ENCODE peak calls at places on chromosomes 12 and 14, in ten cellular contexts. One of them, this sample, is unnamed.

GRCh38 chr12:108580531-108580930 is 17.4 kb downstream of the TMEM119 start:
- DNase-seq in lower leg skin: peak
- DNase-seq in lower lobe of right lung: no peak
- DNase-seq in tibial artery: peak
- DNase-seq in IMR-90: no peak
- DNase-seq in AG10803: no peak
- DNase-seq in suprapubic skin: no peak
- DNase-seq in fibroblast of lung: no peak
- DNase-seq in GM23248: no peak
- DNase-seq in heart left ventricle: no peak
- DNase-seq in this sample: peak

GRCh38 chr12:84994436-84994835 is 41.6 kb downstream of the TSPAN19 start:
- DNase-seq in lower leg skin: no peak
- DNase-seq in lower lobe of right lung: no peak
- DNase-seq in tibial artery: no peak
- DNase-seq in IMR-90: peak
- DNase-seq in AG10803: no peak
- DNase-seq in suprapubic skin: no peak
- DNase-seq in fibroblast of lung: peak
- DNase-seq in GM23248: no peak
- DNase-seq in heart left ventricle: no peak
- DNase-seq in this sample: peak

GRCh38 chr12:47877081-47877480 is 27.7 kb downstream of the VDR start:
- DNase-seq in lower leg skin: no peak
- DNase-seq in lower lobe of right lung: no peak
- DNase-seq in tibial artery: no peak
- DNase-seq in IMR-90: no peak
- DNase-seq in AG10803: no peak
- DNase-seq in suprapubic skin: no peak
- DNase-seq in fibroblast of lung: no peak
- DNase-seq in GM23248: no peak
- DNase-seq in heart left ventricle: no peak
- DNase-seq in this sample: no peak

GRCh38 chr12:26810330-26810729 is 22.7 kb downstream of the ITPR2 start:
- DNase-seq in lower leg skin: peak
- DNase-seq in lower lobe of right lung: no peak
- DNase-seq in tibial artery: peak
- DNase-seq in IMR-90: peak
- DNase-seq in AG10803: peak
- DNase-seq in suprapubic skin: no peak
- DNase-seq in fibroblast of lung: peak
- DNase-seq in GM23248: peak
- DNase-seq in heart left ventricle: peak
- DNase-seq in this sample: peak

GRCh38 chr14:100498068-100498467 is 89.1 kb downstream of the BEGAIN start:
- DNase-seq in lower leg skin: no peak
- DNase-seq in lower lobe of right lung: no peak
- DNase-seq in tibial artery: no peak
- DNase-seq in IMR-90: no peak
- DNase-seq in AG10803: no peak
- DNase-seq in suprapubic skin: no peak
- DNase-seq in fibroblast of lung: no peak
- DNase-seq in GM23248: no peak
- DNase-seq in heart left ventricle: no peak
- DNase-seq in this sample: no peak

GRCh38 chr14:76985021-76985420 is 43.5 kb downstream of the IRF2BPL start:
- DNase-seq in lower leg skin: no peak
- DNase-seq in lower lobe of right lung: no peak
- DNase-seq in tibial artery: no peak
- DNase-seq in IMR-90: peak
- DNase-seq in AG10803: no peak
- DNase-seq in suprapubic skin: no peak
- DNase-seq in fibroblast of lung: peak
- DNase-seq in GM23248: no peak
- DNase-seq in heart left ventricle: no peak
- DNase-seq in this sample: peak

GRCh38 chr14:75069811-75070145 is 337 bp downstream of the ZC2HC1C start:
- DNase-seq in lower leg skin: no peak
- DNase-seq in lower lobe of right lung: no peak
- DNase-seq in tibial artery: no peak
- DNase-seq in IMR-90: no peak
- DNase-seq in AG10803: no peak
- DNase-seq in suprapubic skin: no peak
- DNase-seq in fibroblast of lung: no peak
- DNase-seq in GM23248: no peak
- DNase-seq in heart left ventricle: no peak
- DNase-seq in this sample: no peak

GRCh38 chr12:46921048-46921753 is 95.4 kb upstream of the SLC38A4 start:
- DNase-seq in lower leg skin: no peak
- DNase-seq in lower lobe of right lung: no peak
- DNase-seq in tibial artery: no peak
- DNase-seq in IMR-90: peak
- DNase-seq in AG10803: peak
- DNase-seq in suprapubic skin: no peak
- DNase-seq in fibroblast of lung: peak
- DNase-seq in GM23248: peak
- DNase-seq in heart left ventricle: no peak
- DNase-seq in this sample: peak

GRCh38 chr12:57105011-57105753 is 6.0 kb downstream of the STAT6 start:
- DNase-seq in lower leg skin: no peak
- DNase-seq in lower lobe of right lung: no peak
- DNase-seq in tibial artery: no peak
- DNase-seq in IMR-90: no peak
- DNase-seq in AG10803: no peak
- DNase-seq in suprapubic skin: no peak
- DNase-seq in fibroblast of lung: no peak
- DNase-seq in GM23248: no peak
- DNase-seq in heart left ventricle: no peak
- DNase-seq in this sample: no peak

GRCh38 chr12:57104292-57104910 is 6.8 kb downstream of the STAT6 start:
- DNase-seq in lower leg skin: no peak
- DNase-seq in lower lobe of right lung: no peak
- DNase-seq in tibial artery: no peak
- DNase-seq in IMR-90: no peak
- DNase-seq in AG10803: no peak
- DNase-seq in suprapubic skin: no peak
- DNase-seq in fibroblast of lung: no peak
- DNase-seq in GM23248: no peak
- DNase-seq in heart left ventricle: no peak
- DNase-seq in this sample: no peak

GRCh38 chr12:57103856-57104255 is 7.3 kb downstream of the STAT6 start:
- DNase-seq in lower leg skin: no peak
- DNase-seq in lower lobe of right lung: no peak
- DNase-seq in tibial artery: no peak
- DNase-seq in IMR-90: no peak
- DNase-seq in AG10803: no peak
- DNase-seq in suprapubic skin: no peak
- DNase-seq in fibroblast of lung: no peak
- DNase-seq in GM23248: no peak
- DNase-seq in heart left ventricle: no peak
- DNase-seq in this sample: peak

GRCh38 chr12:57107456-57107855 is 3.7 kb downstream of the STAT6 start:
- DNase-seq in lower leg skin: no peak
- DNase-seq in lower lobe of right lung: no peak
- DNase-seq in tibial artery: no peak
- DNase-seq in IMR-90: no peak
- DNase-seq in AG10803: no peak
- DNase-seq in suprapubic skin: no peak
- DNase-seq in fibroblast of lung: no peak
- DNase-seq in GM23248: peak
- DNase-seq in heart left ventricle: no peak
- DNase-seq in this sample: no peak

DNA sequence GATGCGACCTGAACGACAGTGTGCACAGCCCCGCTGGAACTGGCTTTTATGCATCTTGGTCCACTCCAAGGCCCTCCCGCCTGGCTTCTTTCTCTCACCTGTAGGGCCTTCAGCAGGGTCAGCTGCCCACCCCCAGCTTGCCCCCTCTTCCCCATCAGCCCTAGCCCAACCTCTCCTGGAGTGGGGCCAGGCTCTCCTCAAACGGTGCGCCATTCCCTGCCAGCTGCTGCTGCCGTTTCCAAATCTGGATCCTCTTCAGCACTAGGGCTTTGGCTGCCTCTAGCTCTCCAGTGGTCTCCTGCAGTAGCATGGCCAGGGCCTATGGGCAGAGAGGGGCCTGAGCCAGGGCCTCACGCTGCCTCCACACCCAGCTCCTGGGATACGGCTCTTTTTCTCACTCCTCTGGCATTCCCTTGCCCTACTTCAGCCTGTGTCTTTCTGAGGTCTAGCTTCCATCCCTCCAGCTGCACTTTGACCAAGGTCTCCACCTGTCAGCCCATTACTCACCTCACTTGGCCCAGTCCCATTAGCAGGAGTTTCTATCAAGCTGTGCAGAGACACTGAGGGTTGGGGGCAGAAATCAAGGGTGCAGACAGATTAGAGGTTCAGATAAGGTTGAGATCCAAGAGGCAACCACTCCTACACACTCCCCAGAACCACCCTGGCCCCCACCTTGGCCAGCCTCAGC is 5.0 kb downstream of the STAT6 start:
- DNase-seq in lower leg skin: no peak
- DNase-seq in lower lobe of right lung: no peak
- DNase-seq in tibial artery: no peak
- DNase-seq in IMR-90: no peak
- DNase-seq in AG10803: no peak
- DNase-seq in suprapubic skin: no peak
- DNase-seq in fibroblast of lung: no peak
- DNase-seq in GM23248: no peak
- DNase-seq in heart left ventricle: no peak
- DNase-seq in this sample: no peak
- H3K4me3 ChIP-seq in lower leg skin: no peak
- H3K4me3 ChIP-seq in lower lobe of right lung: no peak
- H3K4me3 ChIP-seq in tibial artery: no peak
- H3K4me3 ChIP-seq in IMR-90: no peak
- H3K4me3 ChIP-seq in AG10803: no peak
- H3K4me3 ChIP-seq in suprapubic skin: no peak
- H3K4me3 ChIP-seq in fibroblast of lung: no peak
- H3K4me3 ChIP-seq in GM23248: no peak
- H3K4me3 ChIP-seq in heart left ventricle: no peak
- H3K4me3 ChIP-seq in this sample: no peak

DNA sequence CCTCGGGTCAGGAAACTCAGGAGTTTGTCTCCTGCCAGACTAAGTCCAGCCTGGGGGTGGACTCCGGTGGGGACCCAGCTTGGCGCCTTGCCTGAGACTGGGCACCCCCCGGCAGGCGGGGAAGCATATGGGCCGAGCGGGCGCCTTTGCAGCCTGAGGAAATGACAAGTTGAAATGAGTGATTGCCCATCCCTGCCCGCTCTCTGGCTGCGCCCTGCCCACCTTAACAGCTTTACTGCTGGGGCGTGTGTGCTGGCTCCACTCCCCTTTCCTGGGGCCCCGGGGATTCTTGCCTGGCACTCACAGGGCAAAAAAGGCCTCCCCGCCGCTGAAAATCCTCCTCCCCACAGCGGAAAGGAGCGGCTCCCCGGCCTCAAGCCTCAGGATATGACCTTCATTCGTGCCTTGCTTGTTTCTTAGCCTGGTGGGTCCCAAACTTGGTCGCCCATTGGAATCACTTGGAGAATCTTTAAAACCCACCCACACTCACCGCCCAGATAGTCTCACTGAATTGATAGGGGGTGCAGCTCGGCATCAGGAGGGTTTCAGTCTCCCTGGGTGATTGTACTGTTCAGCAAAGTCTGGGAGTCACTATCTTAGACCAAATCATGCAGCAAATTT is 1.5 kb downstream of the RFLNA start:
- DNase-seq in lower leg skin: no peak
- DNase-seq in lower lobe of right lung: peak
- DNase-seq in tibial artery: no peak
- DNase-seq in IMR-90: no peak
- DNase-seq in AG10803: no peak
- DNase-seq in suprapubic skin: no peak
- DNase-seq in fibroblast of lung: no peak
- DNase-seq in GM23248: no peak
- DNase-seq in heart left ventricle: peak
- DNase-seq in this sample: no peak
- H3K4me3 ChIP-seq in lower leg skin: no peak
- H3K4me3 ChIP-seq in lower lobe of right lung: peak
- H3K4me3 ChIP-seq in tibial artery: no peak
- H3K4me3 ChIP-seq in IMR-90: no peak
- H3K4me3 ChIP-seq in AG10803: peak
- H3K4me3 ChIP-seq in suprapubic skin: peak
- H3K4me3 ChIP-seq in fibroblast of lung: no peak
- H3K4me3 ChIP-seq in GM23248: no peak
- H3K4me3 ChIP-seq in heart left ventricle: no peak
- H3K4me3 ChIP-seq in this sample: peak

DNA sequence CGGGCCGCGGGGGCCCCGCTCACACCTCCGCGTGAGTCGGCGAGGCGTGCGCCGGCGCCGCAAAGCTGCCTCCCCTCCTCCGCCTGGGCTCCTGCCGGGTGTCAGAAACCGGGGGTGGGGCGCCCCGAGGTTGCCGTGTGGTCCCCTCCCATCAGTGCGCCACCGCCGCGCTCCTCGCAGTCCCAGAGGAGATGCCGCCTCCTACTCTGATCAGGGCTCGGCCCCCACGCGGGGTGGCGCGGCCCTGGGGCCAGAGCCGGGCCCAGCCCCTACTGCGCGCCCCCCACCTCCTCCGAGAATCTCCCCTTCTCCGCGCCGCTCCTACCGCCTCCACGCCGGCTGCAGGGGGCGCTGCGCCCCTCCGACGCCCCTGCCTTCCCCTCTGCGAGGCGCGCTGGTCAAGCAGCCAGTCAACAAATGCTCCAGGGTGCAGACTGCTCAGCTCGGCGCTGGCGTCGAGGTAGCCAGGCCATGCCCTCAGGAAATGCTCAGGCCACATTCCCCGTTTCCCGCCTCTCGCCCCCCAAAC is 467 bp upstream of the JAG2 start:
- DNase-seq in lower leg skin: no peak
- DNase-seq in lower lobe of right lung: no peak
- DNase-seq in tibial artery: no peak
- DNase-seq in IMR-90: no peak
- DNase-seq in AG10803: no peak
- DNase-seq in suprapubic skin: no peak
- DNase-seq in fibroblast of lung: no peak
- DNase-seq in GM23248: peak
- DNase-seq in heart left ventricle: peak
- DNase-seq in this sample: no peak
- H3K4me3 ChIP-seq in lower leg skin: no peak
- H3K4me3 ChIP-seq in lower lobe of right lung: peak
- H3K4me3 ChIP-seq in tibial artery: peak
- H3K4me3 ChIP-seq in IMR-90: no peak
- H3K4me3 ChIP-seq in AG10803: no peak
- H3K4me3 ChIP-seq in suprapubic skin: peak
- H3K4me3 ChIP-seq in fibroblast of lung: no peak
- H3K4me3 ChIP-seq in GM23248: no peak
- H3K4me3 ChIP-seq in heart left ventricle: no peak
- H3K4me3 ChIP-seq in this sample: no peak

DNA sequence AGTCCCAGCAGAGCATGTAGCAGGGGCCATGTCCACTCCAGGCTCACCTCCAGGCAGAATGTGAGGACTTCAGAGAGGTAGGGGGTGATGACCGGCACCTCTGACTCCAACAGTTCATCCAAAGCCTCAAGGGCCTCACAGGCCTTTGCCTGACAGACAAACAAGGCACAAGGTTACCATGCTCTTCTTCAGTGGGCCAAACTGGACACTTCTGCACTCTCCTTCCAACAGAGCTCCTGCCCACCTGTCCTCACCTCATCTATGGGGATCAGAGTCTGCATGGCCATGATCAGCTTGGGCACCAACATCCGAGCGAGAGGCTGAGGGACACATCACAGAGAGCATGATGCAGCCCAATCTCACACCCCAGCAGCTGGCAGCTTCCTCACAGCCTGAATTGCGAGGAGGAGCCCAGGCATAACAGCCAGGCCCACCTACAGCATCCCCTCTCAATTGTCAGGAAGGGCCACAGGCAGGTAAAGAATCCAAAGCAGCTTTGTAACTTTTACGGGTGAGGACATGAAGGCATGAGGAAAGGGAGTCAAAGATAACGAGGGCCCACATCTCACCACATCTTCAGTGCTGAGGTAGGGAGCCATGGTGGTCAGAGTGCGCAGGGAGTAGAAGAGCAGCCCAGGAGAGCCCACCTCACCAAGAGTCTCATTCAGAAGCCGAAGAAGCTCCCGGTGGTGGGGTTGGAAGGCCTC is 1.6 kb downstream of the IPO4 start:
- DNase-seq in lower leg skin: no peak
- DNase-seq in lower lobe of right lung: no peak
- DNase-seq in tibial artery: no peak
- DNase-seq in IMR-90: no peak
- DNase-seq in AG10803: no peak
- DNase-seq in suprapubic skin: no peak
- DNase-seq in fibroblast of lung: no peak
- DNase-seq in GM23248: no peak
- DNase-seq in heart left ventricle: no peak
- DNase-seq in this sample: no peak
- H3K4me3 ChIP-seq in lower leg skin: no peak
- H3K4me3 ChIP-seq in lower lobe of right lung: no peak
- H3K4me3 ChIP-seq in tibial artery: no peak
- H3K4me3 ChIP-seq in IMR-90: no peak
- H3K4me3 ChIP-seq in AG10803: no peak
- H3K4me3 ChIP-seq in suprapubic skin: no peak
- H3K4me3 ChIP-seq in fibroblast of lung: no peak
- H3K4me3 ChIP-seq in GM23248: no peak
- H3K4me3 ChIP-seq in heart left ventricle: no peak
- H3K4me3 ChIP-seq in this sample: no peak